ENCODE peak calls at places on chromosomes 3 and 15, in seven cellular contexts. X is HL-60, H is GM12865, B is lower leg skin, D is foreskin fibroblast, G is psoas muscle, Z is astrocyte of the spinal cord. S is an unnamed sample.

GRCh38 chr3:128805771-128806170 is 73.6 kb upstream of the ACAD9 start:
- DNase-seq in H (no peak), Z (no peak), D (no peak), G (no peak), X (peak; percentile 69), B (no peak), S (no peak)

GRCh38 chr15:64767203-64767602 is 8.2 kb downstream of the RBPMS2 start:
- DNase-seq in H (peak; percentile 16), D (no peak), Z (no peak), X (no peak), B (no peak), G (no peak), S (no peak)

GRCh38 chr3:185813691-185814215 is 11.1 kb downstream of the IGF2BP2 start:
- DNase-seq in D (peak; percentile 78), B (no peak), G (no peak), H (no peak), X (no peak), Z (peak; percentile 68), S (peak; percentile 42)

GRCh38 chr3:55963611-55964010 is 476.5 kb upstream of the WNT5A start:
- DNase-seq in B (no peak), X (no peak), Z (no peak), G (no peak), D (no peak), H (no peak), S (no peak)

GRCh38 chr3:62252614-62253147 is 120.7 kb downstream of the FEZF2 start:
- DNase-seq in G (no peak), H (no peak), Z (peak; percentile 7), X (no peak), B (no peak), D (peak; percentile 5), S (peak; percentile 41)

GRCh38 chr3:29649815-29650547 is 369.1 kb downstream of the RBMS3 start:
- DNase-seq in B (no peak), D (peak; percentile 12), G (no peak), Z (peak; percentile 72), X (peak; percentile 11), H (peak; percentile 67), S (peak; percentile 25)

GRCh38 chr3:140006331-140006730 is 71.3 kb downstream of the CLSTN2 start:
- DNase-seq in X (no peak), G (no peak), H (no peak), B (no peak), Z (no peak), D (no peak), S (no peak)

GRCh38 chr3:141477224-141477623 is 9.6 kb upstream of the RASA2 start:
- DNase-seq in H (no peak), D (peak; percentile 88), G (no peak), Z (peak; percentile 87), B (no peak), X (no peak), S (peak; percentile 82)

GRCh38 chr3:51994530-51994929 is 1.2 kb downstream of the RPL29 start:
- DNase-seq in D (no peak), H (no peak), X (no peak), G (no peak), B (no peak), Z (no peak), S (no peak)

GRCh38 chr15:74350295-74351275 is 16.9 kb downstream of the CYP11A1 start:
- DNase-seq in Z (no peak), H (no peak), B (no peak), D (no peak), X (no peak), G (no peak), S (no peak)

GRCh38 chr3:149234671-149235245 is 13.1 kb upstream of the CP start:
- DNase-seq in Z (no peak), X (no peak), D (no peak), G (no peak), H (no peak), B (no peak), S (peak; percentile 43)

GRCh38 chr3:161957467-161957866 is 460.9 kb downstream of the OTOL1 start:
- DNase-seq in B (no peak), H (no peak), D (no peak), G (no peak), Z (peak; percentile 20), X (no peak), S (no peak)

GRCh38 chr3:87088984-87089841 is 98.3 kb upstream of the VGLL3 start:
- DNase-seq in B (peak; percentile 89), Z (peak; percentile 72), H (peak; percentile 39), X (no peak), D (peak; percentile 91), G (peak; percentile 78), S (peak; percentile 86)

GRCh38 chr3:129831503-129831902 is 62.0 kb downstream of the TMCC1 start:
- DNase-seq in X (no peak), D (no peak), G (no peak), Z (no peak), H (no peak), B (no peak), S (no peak)

GRCh38 chr15:66498501-66499386 is 1.2 kb upstream of the SNAPC5 start:
- DNase-seq in X (peak; percentile 37), Z (peak; percentile 42), D (peak; percentile 32), H (peak; percentile 47), B (no peak), G (no peak), S (peak; percentile 71)

GRCh38 chr3:48595075-48595525 is at the start of gene COL7A1:
- DNase-seq in H (no peak), G (no peak), D (no peak), X (no peak), B (no peak), Z (no peak), S (no peak)

GRCh38 chr3:42071720-42072582 is 19.2 kb upstream of the TRAK1 start:
- DNase-seq in X (peak; percentile 13), Z (peak; percentile 72), B (peak; percentile 92), G (peak; percentile 87), H (peak; percentile 84), D (peak; percentile 55), S (peak; percentile 79)

GRCh38 chr3:69948246-69948862 is 51.2 kb upstream of the SAMMSON start:
- DNase-seq in B (no peak), H (peak; percentile 21), X (no peak), Z (peak; percentile 62), G (no peak), D (peak; percentile 20), S (peak; percentile 69)

GRCh38 chr3:9916346-9916733 is 558 bp upstream of the IL17RC start:
- DNase-seq in H (no peak), Z (peak; percentile 14), X (no peak), B (no peak), G (no peak), D (peak; percentile 73), S (peak; percentile 58)

GRCh38 chr15:58066042-58066867 is 744 bp upstream of the ALDH1A2 start:
- DNase-seq in G (peak; percentile 82), H (peak; percentile 27), Z (peak; percentile 38), D (peak; percentile 36), B (peak; percentile 87), X (no peak), S (peak; percentile 19)
- TF ChIP-seq CTCF in G (peak; percentile 79), H (peak; percentile 50), Z (peak; percentile 83), D (peak; percentile 92), B (no peak), X (peak; percentile 85), S (peak; percentile 67)

GRCh38 chr3:107265526-107265925 is 111.7 kb upstream of the CCDC54 start:
- DNase-seq in B (no peak), G (no peak), D (no peak), H (no peak), X (no peak), Z (no peak), S (no peak)

GRCh38 chr3:107264888-107265287 is 112.4 kb upstream of the CCDC54 start:
- DNase-seq in G (no peak), D (no peak), B (no peak), X (no peak), Z (no peak), H (no peak), S (no peak)

GRCh38 chr3:107268461-107268860 is 108.8 kb upstream of the CCDC54 start:
- DNase-seq in G (no peak), B (no peak), H (no peak), D (peak; percentile 20), X (no peak), Z (no peak), S (no peak)

GRCh38 chr3:107260221-107260620 is 117.0 kb upstream of the CCDC54 start:
- DNase-seq in B (no peak), G (no peak), H (no peak), Z (no peak), X (no peak), D (no peak), S (no peak)

DNA sequence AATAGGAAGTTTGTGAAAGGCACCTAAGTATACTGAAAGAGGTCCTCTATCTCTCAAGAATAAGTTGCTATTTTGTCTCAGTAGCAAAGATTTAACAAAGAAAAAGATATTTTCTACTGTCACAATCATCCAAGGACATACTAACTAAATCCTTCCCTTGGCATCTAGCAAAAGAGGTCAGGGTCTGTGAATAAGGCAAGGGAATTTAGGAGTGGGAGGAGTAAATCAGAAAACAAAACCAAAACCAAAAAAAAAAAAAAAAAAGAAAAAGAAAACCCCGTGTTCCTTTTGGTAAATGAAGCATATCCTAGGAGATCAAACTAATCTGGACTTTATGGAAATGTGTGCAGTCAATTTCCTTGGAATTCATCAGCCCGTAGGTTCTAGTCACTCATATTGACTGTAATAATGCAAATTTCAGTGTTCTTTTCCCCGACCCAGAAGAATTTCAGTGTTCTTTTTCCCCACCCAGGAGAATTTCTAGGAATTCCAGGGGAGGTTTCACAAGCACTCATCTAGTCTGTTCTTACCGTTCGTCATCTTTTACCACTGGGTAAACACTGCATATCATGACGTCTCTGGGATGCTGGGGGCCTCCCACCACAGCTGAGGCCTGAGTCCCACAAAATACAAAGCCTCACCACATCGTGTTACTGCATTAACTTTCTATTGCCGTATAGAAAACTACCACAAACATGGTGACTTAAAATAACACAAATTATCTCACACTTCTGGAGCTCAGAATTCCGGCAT is 113.8 kb upstream of the CCDC54 start:
- DNase-seq in X (no peak), Z (no peak), B (no peak), G (no peak), H (no peak), D (no peak), S (peak; percentile 44)
- H3K4me3 ChIP-seq in X (no peak overlapping the region), Z (no peak overlapping the region), B (no peak overlapping the region), G (peak overlapping the region; percentile 33), H (no peak overlapping the region), D (no peak overlapping the region), S (peak overlapping the region; percentile 35)

GRCh38 chr3:114333180-114333922 is 39.5 kb downstream of the TIGIT start:
- DNase-seq in D (no peak), Z (no peak), B (no peak), X (no peak), H (no peak), G (no peak), S (peak; percentile 50)

GRCh38 chr3:114336857-114337256 is 43.0 kb downstream of the TIGIT start:
- DNase-seq in X (no peak), G (no peak), D (no peak), H (no peak), B (no peak), Z (no peak), S (no peak)

GRCh38 chr3:114338651-114339357 is 45.0 kb downstream of the TIGIT start:
- DNase-seq in X (no peak), H (no peak), Z (no peak), B (no peak), G (no peak), D (no peak), S (no peak)

GRCh38 chr3:114333923-114334240 is 40.1 kb downstream of the TIGIT start:
- DNase-seq in B (no peak), Z (no peak), X (no peak), D (no peak), G (no peak), H (no peak), S (no peak)

GRCh38 chr3:114336122-114336697 is 42.4 kb downstream of the TIGIT start:
- DNase-seq in H (no peak), B (no peak), G (no peak), D (no peak), X (no peak), Z (peak; percentile 15), S (peak; percentile 30)
- TF ChIP-seq CTCF in H (peak; percentile 23), B (no peak), G (peak; percentile 23), D (peak; percentile 36), X (peak; percentile 33), Z (peak; percentile 30), S (peak; percentile 50)

GRCh38 chr3:64147211-64147610 is 78.1 kb downstream of the PRICKLE2 start:
- DNase-seq in H (no peak), Z (no peak), D (no peak), G (no peak), X (no peak), B (peak; percentile 80), S (no peak)
- H3K4me3 ChIP-seq in H (no peak overlapping the region), Z (no peak overlapping the region), D (no peak overlapping the region), G (no peak overlapping the region), X (no peak overlapping the region), B (no peak overlapping the region), S (no peak overlapping the region)